ENCODE peak calls at places on chromosomes 5 and 9, in five cellular contexts. One of them, this sample, is unnamed.

GRCh38 chr9:78035369-78035993 is 3.9 kb upstream of the GNAQ start:
- DNase-seq in upper lobe of left lung: no peak
- DNase-seq in WTC11: no peak
- DNase-seq in GM12865: peak; percentile 72
- DNase-seq in GM12864: peak; percentile 7
- DNase-seq in this sample: peak; percentile 22

GRCh38 chr5:170265527-170265926 is 32.0 kb downstream of the LCP2 start:
- DNase-seq in WTC11: no peak
- DNase-seq in GM12864: no peak
- DNase-seq in GM12865: no peak
- DNase-seq in upper lobe of left lung: no peak
- DNase-seq in this sample: no peak

GRCh38 chr5:77155179-77155839 is 55.2 kb upstream of the PDE8B start:
- DNase-seq in upper lobe of left lung: no peak
- DNase-seq in WTC11: no peak
- DNase-seq in GM12864: no peak
- DNase-seq in GM12865: no peak
- DNase-seq in this sample: no peak

GRCh38 chr9:37415011-37415719 is 7.3 kb upstream of the GRHPR start:
- DNase-seq in upper lobe of left lung: no peak
- DNase-seq in GM12864: no peak
- DNase-seq in GM12865: peak; percentile 86
- DNase-seq in WTC11: peak; percentile 75
- DNase-seq in this sample: peak; percentile 55

GRCh38 chr9:87267701-87268100 is 230.0 kb upstream of the DAPK1 start:
- DNase-seq in WTC11: no peak
- DNase-seq in upper lobe of left lung: no peak
- DNase-seq in GM12864: no peak
- DNase-seq in GM12865: no peak
- DNase-seq in this sample: no peak

GRCh38 chr5:115840825-115841224 is 540 bp downstream of the ATG12 start:
- DNase-seq in upper lobe of left lung: no peak
- DNase-seq in GM12865: no peak
- DNase-seq in GM12864: no peak
- DNase-seq in WTC11: no peak
- DNase-seq in this sample: no peak

GRCh38 chr5:179839328-179840256 is 18.9 kb downstream of the SQSTM1 start:
- DNase-seq in WTC11: no peak
- DNase-seq in GM12864: no peak
- DNase-seq in GM12865: no peak
- DNase-seq in upper lobe of left lung: no peak
- DNase-seq in this sample: no peak

GRCh38 chr9:84239341-84239740 is 101.2 kb downstream of the SLC28A3 start:
- DNase-seq in WTC11: no peak
- DNase-seq in GM12864: no peak
- DNase-seq in upper lobe of left lung: no peak
- DNase-seq in GM12865: no peak
- DNase-seq in this sample: no peak

GRCh38 chr5:154517781-154518437 is 39.9 kb upstream of the HAND1 start:
- DNase-seq in upper lobe of left lung: no peak
- DNase-seq in WTC11: no peak
- DNase-seq in GM12865: no peak
- DNase-seq in GM12864: no peak
- DNase-seq in this sample: no peak

GRCh38 chr5:23451156-23451555 is 56.3 kb upstream of the PRDM9 start:
- DNase-seq in WTC11: no peak
- DNase-seq in GM12864: no peak
- DNase-seq in upper lobe of left lung: no peak
- DNase-seq in GM12865: no peak
- DNase-seq in this sample: no peak

GRCh38 chr5:1254196-1254595 is 29.0 kb downstream of the SLC6A18 start:
- DNase-seq in upper lobe of left lung: peak; percentile 69
- DNase-seq in GM12865: no peak
- DNase-seq in GM12864: no peak
- DNase-seq in WTC11: no peak
- DNase-seq in this sample: no peak

GRCh38 chr5:59709833-59710232 is 183.7 kb downstream of the PDE4D start:
- DNase-seq in GM12865: no peak
- DNase-seq in upper lobe of left lung: no peak
- DNase-seq in WTC11: no peak
- DNase-seq in GM12864: no peak
- DNase-seq in this sample: no peak

GRCh38 chr5:152063004-152063403 is 138.4 kb upstream of the GLRA1 start:
- DNase-seq in WTC11: no peak
- DNase-seq in GM12864: no peak
- DNase-seq in GM12865: no peak
- DNase-seq in upper lobe of left lung: no peak
- DNase-seq in this sample: no peak

GRCh38 chr9:112072721-112073553 is 102.2 kb downstream of the SUSD1 start:
- DNase-seq in GM12865: no peak
- DNase-seq in WTC11: no peak
- DNase-seq in GM12864: no peak
- DNase-seq in upper lobe of left lung: no peak
- DNase-seq in this sample: no peak

GRCh38 chr5:33049298-33049697 is 338.2 kb downstream of the NPR3 start:
- DNase-seq in WTC11: no peak
- DNase-seq in GM12864: no peak
- DNase-seq in upper lobe of left lung: no peak
- DNase-seq in GM12865: no peak
- DNase-seq in this sample: no peak

GRCh38 chr5:66174338-66174737 is 30.2 kb downstream of the SREK1 start:
- DNase-seq in GM12864: no peak
- DNase-seq in WTC11: no peak
- DNase-seq in upper lobe of left lung: no peak
- DNase-seq in GM12865: peak; percentile 7
- DNase-seq in this sample: no peak

GRCh38 chr5:150057996-150058395 is 28.4 kb downstream of the CSF1R start:
- DNase-seq in WTC11: no peak
- DNase-seq in upper lobe of left lung: no peak
- DNase-seq in GM12864: no peak
- DNase-seq in GM12865: no peak
- DNase-seq in this sample: no peak

GRCh38 chr5:177089146-177089545 is 2.4 kb downstream of the FGFR4 start:
- DNase-seq in GM12864: no peak
- DNase-seq in WTC11: no peak
- DNase-seq in upper lobe of left lung: no peak
- DNase-seq in GM12865: no peak
- DNase-seq in this sample: no peak

GRCh38 chr5:14912206-14912605 is 40.6 kb upstream of the ANKH start:
- DNase-seq in WTC11: no peak
- DNase-seq in GM12865: no peak
- DNase-seq in GM12864: no peak
- DNase-seq in upper lobe of left lung: no peak
- DNase-seq in this sample: no peak

GRCh38 chr5:148221510-148221909 is 16.8 kb upstream of the MARCOL start:
- DNase-seq in WTC11: no peak
- DNase-seq in GM12865: no peak
- DNase-seq in upper lobe of left lung: no peak
- DNase-seq in GM12864: no peak
- DNase-seq in this sample: no peak

GRCh38 chr5:174816858-174817257 is 92.5 kb downstream of the MSX2 start:
- DNase-seq in GM12864: no peak
- DNase-seq in GM12865: no peak
- DNase-seq in upper lobe of left lung: no peak
- DNase-seq in WTC11: no peak
- DNase-seq in this sample: no peak
- TF ChIP-seq CTCF in GM12864: peak; percentile 52
- TF ChIP-seq CTCF in GM12865: peak; percentile 24
- TF ChIP-seq CTCF in upper lobe of left lung: no peak
- TF ChIP-seq CTCF in WTC11: peak; percentile 46
- TF ChIP-seq CTCF in this sample: no peak

DNA sequence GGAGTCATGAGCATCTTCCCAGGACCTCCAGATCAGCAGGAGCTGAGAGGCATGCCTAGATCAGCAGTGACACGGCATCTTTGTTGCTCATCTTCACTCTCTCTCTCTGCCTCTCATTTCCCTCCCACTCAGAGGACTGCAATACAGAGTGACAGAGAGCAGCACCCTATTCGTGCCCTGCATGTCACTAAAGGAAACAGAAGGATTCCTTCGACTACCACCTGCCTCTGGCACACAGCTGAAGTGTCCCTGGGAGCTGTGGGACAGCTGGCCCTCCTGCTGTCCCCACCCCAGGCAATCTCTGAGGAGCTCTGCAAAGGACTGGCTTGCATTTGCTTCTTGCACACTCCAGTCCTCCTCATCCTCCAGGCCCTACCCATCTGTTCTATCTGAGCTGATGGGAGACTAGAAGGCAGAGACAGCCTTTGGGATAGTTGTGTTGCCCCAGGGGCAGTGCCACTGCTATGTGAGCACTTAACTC is 167.8 kb upstream of the MAP1B start:
- DNase-seq in upper lobe of left lung: no peak
- DNase-seq in GM12865: no peak
- DNase-seq in WTC11: no peak
- DNase-seq in GM12864: no peak
- DNase-seq in this sample: no peak
- TF ChIP-seq CTCF in upper lobe of left lung: no peak
- TF ChIP-seq CTCF in GM12865: no peak
- TF ChIP-seq CTCF in WTC11: no peak
- TF ChIP-seq CTCF in GM12864: no peak
- TF ChIP-seq CTCF in this sample: no peak

DNA sequence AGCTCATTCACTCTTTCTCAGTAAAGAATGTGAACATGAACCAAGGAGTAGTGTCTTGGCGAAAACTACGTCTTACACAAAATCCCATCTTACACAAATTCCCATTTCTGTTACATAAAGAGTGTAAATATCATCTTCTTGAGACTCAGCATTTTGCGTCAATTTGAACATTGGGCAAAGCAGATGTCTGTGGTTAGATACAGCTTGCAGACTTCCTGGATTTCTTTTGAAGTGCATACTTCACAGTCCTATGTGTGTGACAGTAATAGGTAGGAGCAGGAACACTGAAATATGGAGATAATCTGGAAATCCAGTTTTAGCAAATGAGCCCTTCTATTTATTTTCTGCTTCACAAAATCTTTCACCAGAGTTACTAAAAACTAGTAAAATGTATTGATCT is 58.8 kb downstream of the C6 start:
- DNase-seq in GM12864: no peak
- DNase-seq in upper lobe of left lung: no peak
- DNase-seq in GM12865: no peak
- DNase-seq in WTC11: no peak
- DNase-seq in this sample: no peak
- TF ChIP-seq CTCF in GM12864: no peak
- TF ChIP-seq CTCF in upper lobe of left lung: no peak
- TF ChIP-seq CTCF in GM12865: no peak
- TF ChIP-seq CTCF in WTC11: no peak
- TF ChIP-seq CTCF in this sample: no peak

GRCh38 chr9:16058131-16058549 is 505.3 kb downstream of the CCDC171 start:
- DNase-seq in WTC11: peak; percentile 26
- DNase-seq in GM12865: peak; percentile 18
- DNase-seq in upper lobe of left lung: no peak
- DNase-seq in GM12864: no peak
- DNase-seq in this sample: no peak
- TF ChIP-seq CTCF in WTC11: no peak
- TF ChIP-seq CTCF in GM12865: no peak
- TF ChIP-seq CTCF in upper lobe of left lung: no peak
- TF ChIP-seq CTCF in GM12864: no peak
- TF ChIP-seq CTCF in this sample: no peak

GRCh38 chr9:126009047-126009446 is 261.9 kb downstream of the PBX3 start:
- DNase-seq in upper lobe of left lung: no peak
- DNase-seq in WTC11: no peak
- DNase-seq in GM12865: no peak
- DNase-seq in GM12864: no peak
- DNase-seq in this sample: no peak
- TF ChIP-seq CTCF in upper lobe of left lung: no peak
- TF ChIP-seq CTCF in WTC11: peak; percentile 16
- TF ChIP-seq CTCF in GM12865: peak; percentile 19
- TF ChIP-seq CTCF in GM12864: peak; percentile 23
- TF ChIP-seq CTCF in this sample: no peak

GRCh38 chr5:123269851-123270250 is 153.4 kb downstream of the CEP120 start:
- DNase-seq in WTC11: no peak
- DNase-seq in GM12864: no peak
- DNase-seq in GM12865: no peak
- DNase-seq in upper lobe of left lung: no peak
- DNase-seq in this sample: no peak

GRCh38 chr5:123278284-123278683 is 144.9 kb downstream of the CEP120 start:
- DNase-seq in GM12864: no peak
- DNase-seq in GM12865: no peak
- DNase-seq in upper lobe of left lung: no peak
- DNase-seq in WTC11: no peak
- DNase-seq in this sample: no peak

GRCh38 chr5:123269436-123269835 is 153.8 kb downstream of the CEP120 start:
- DNase-seq in upper lobe of left lung: no peak
- DNase-seq in WTC11: no peak
- DNase-seq in GM12865: no peak
- DNase-seq in GM12864: no peak
- DNase-seq in this sample: no peak

DNA sequence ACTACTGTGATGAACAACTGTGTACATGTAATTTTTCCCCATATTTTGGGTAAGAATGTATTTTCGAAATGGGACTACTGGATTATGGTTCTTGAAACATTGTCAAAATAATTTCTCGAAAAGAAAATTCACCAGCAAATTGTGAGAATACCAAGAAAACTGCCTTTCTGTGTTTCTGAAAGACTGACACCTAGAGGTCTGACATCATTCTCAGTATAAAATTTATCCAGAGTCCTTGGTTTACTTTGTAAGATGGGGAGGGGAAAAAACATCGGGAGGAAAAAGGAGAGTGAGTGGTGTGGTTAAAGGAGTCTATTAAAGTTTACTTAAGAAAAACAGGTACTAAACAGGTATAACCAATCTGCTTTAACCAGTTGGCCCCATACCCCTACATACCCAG is 149.2 kb downstream of the CEP120 start:
- DNase-seq in upper lobe of left lung: no peak
- DNase-seq in GM12865: no peak
- DNase-seq in WTC11: no peak
- DNase-seq in GM12864: no peak
- DNase-seq in this sample: no peak
- TF ChIP-seq CTCF in upper lobe of left lung: no peak
- TF ChIP-seq CTCF in GM12865: no peak
- TF ChIP-seq CTCF in WTC11: no peak
- TF ChIP-seq CTCF in GM12864: no peak
- TF ChIP-seq CTCF in this sample: no peak

DNA sequence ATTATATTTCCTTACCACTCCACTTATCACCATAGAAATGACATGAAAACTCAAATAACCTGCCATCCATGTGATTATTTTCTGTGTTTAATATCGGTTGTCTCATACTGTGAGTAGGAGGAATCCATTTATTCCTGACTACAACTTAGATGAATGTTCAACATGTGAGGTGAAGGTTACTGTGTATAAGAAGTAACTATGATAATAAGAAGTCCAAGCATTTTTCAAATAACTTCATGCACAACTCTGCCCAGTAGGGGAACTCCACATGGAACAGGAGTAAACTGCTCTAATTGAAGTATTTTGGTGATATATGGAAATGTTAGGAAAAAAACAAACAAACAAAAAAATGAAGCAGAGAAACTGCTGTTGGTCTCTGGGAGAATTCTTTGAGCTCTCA is 447.5 kb upstream of the GRIN3A start:
- DNase-seq in WTC11: no peak
- DNase-seq in upper lobe of left lung: no peak
- DNase-seq in GM12865: no peak
- DNase-seq in GM12864: no peak
- DNase-seq in this sample: no peak
- TF ChIP-seq CTCF in WTC11: no peak
- TF ChIP-seq CTCF in upper lobe of left lung: no peak
- TF ChIP-seq CTCF in GM12865: no peak
- TF ChIP-seq CTCF in GM12864: no peak
- TF ChIP-seq CTCF in this sample: no peak

GRCh38 chr9:14071484-14071883 is 242.5 kb downstream of the NFIB start:
- DNase-seq in GM12865: no peak
- DNase-seq in WTC11: peak; percentile 22
- DNase-seq in GM12864: no peak
- DNase-seq in upper lobe of left lung: no peak
- DNase-seq in this sample: no peak
- TF ChIP-seq CTCF in GM12865: no peak
- TF ChIP-seq CTCF in WTC11: no peak
- TF ChIP-seq CTCF in GM12864: no peak
- TF ChIP-seq CTCF in upper lobe of left lung: no peak
- TF ChIP-seq CTCF in this sample: no peak

GRCh38 chr9:136620441-136621018 is 42.2 kb upstream of the EGFL7 start:
- DNase-seq in WTC11: no peak
- DNase-seq in upper lobe of left lung: peak; percentile 81
- DNase-seq in GM12865: no peak
- DNase-seq in GM12864: no peak
- DNase-seq in this sample: no peak
- TF ChIP-seq CTCF in WTC11: no peak
- TF ChIP-seq CTCF in upper lobe of left lung: no peak
- TF ChIP-seq CTCF in GM12865: no peak
- TF ChIP-seq CTCF in GM12864: no peak
- TF ChIP-seq CTCF in this sample: no peak

This sample was measured in natural killer cell.